ENCODE peak calls at places on chromosomes 13 and 19, in five cellular contexts. L, X, K, V and E are unnamed samples.

GRCh38 chr19:38671654-38672053 is 24.2 kb downstream of the ACTN4 start:
- DNase-seq in X (no peak), L (no peak), K (no peak), V (no peak), E (no peak)

GRCh38 chr13:112928958-112929777 is 39.8 kb upstream of the MCF2L start:
- DNase-seq in K (no peak), V (no peak), X (peak), L (peak), E (no peak)

GRCh38 chr19:53881482-53882390 is at the start of gene PRKCG:
- DNase-seq in V (no peak), K (no peak), L (peak), X (peak), E (no peak)

GRCh38 chr13:108176685-108177274 is 38.6 kb downstream of the LIG4 start:
- DNase-seq in L (peak), X (peak), K (peak), V (no peak), E (no peak)

GRCh38 chr13:85405316-85405897 is 393.8 kb downstream of the SLITRK6 start:
- DNase-seq in X (no peak), L (no peak), K (no peak), V (no peak), E (no peak)

GRCh38 chr13:109655206-109655600 is 131.2 kb downstream of the IRS2 start:
- DNase-seq in X (no peak), K (no peak), L (no peak), V (no peak), E (no peak)

GRCh38 chr13:114323349-114323748 is 9.0 kb downstream of the CHAMP1 start:
- DNase-seq in L (no peak), V (no peak), K (no peak), X (no peak), E (no peak)

GRCh38 chr19:33622505-33622808 is 704 bp downstream of the CHST8 start:
- DNase-seq in K (peak), L (peak), V (no peak), X (no peak), E (no peak)

GRCh38 chr19:45577111-45577905 is 7.3 kb downstream of the OPA3 start:
- DNase-seq in X (peak), K (no peak), L (no peak), V (peak), E (peak)

GRCh38 chr19:42452590-42452989 is 9.8 kb upstream of the CXCL17 start:
- DNase-seq in V (no peak), K (no peak), L (no peak), X (no peak), E (no peak)

GRCh38 chr19:46115396-46116109 is 8.9 kb downstream of the IGFL3 start:
- DNase-seq in V (peak), X (peak), L (peak), K (no peak), E (peak)

GRCh38 chr13:38398810-38399493 is 49.3 kb downstream of the UFM1 start:
- DNase-seq in V (peak), K (no peak), L (no peak), X (peak), E (no peak)

GRCh38 chr19:789473-790052 is 7.7 kb upstream of the PTBP1 start:
- DNase-seq in K (no peak), L (no peak), X (no peak), V (no peak), E (no peak)

GRCh38 chr13:106617561-106617960 is 49.6 kb upstream of the ARGLU1 start:
- DNase-seq in V (no peak), X (peak), K (no peak), L (no peak), E (peak)

GRCh38 chr13:43805071-43805468 is 18.3 kb upstream of the ENOX1 start:
- DNase-seq in K (no peak), X (peak), L (peak), V (peak), E (peak)

GRCh38 chr19:13796301-13797057 is 1.2 kb downstream of the ZSWIM4 start:
- DNase-seq in V (peak), K (no peak), L (no peak), X (peak), E (peak)

GRCh38 chr19:38675611-38676010 is 28.2 kb downstream of the ACTN4 start:
- DNase-seq in V (no peak), X (no peak), K (no peak), L (no peak), E (no peak)

GRCh38 chr19:36051637-36052036 is 2.4 kb downstream of the THAP8 start:
- DNase-seq in K (no peak), L (no peak), V (no peak), X (no peak), E (peak)